ENCODE peak calls at places on chromosomes 11 and 22, in four cellular contexts. D is NCI-H2107; R is stimulated activated CD8-positive, alpha-beta memory T cell treated with anti-CD3 and anti-CD28 coated beads, Interleukin-4, amount 100 ng/mL, for 1 hour; O is uterus. K is an unnamed sample.
A peak's percentile ranks its signal among the peaks of the same experiment; 100 is the strongest.

GRCh38 chr11:109085708-109086373 is 336.1 kb upstream of the C11orf87 start:
- DNase-seq in D (no peak), R (no peak), O (no peak), K (no peak)

GRCh38 chr11:44530413-44531115 is 34.9 kb upstream of the CD82 start:
- DNase-seq in D (no peak), R (no peak), O (no peak), K (no peak)

GRCh38 chr11:111845256-111846028 is 25.9 kb downstream of the ALG9 start:
- DNase-seq in D (no peak), R (no peak), O (no peak), K (no peak)

GRCh38 chr11:79400717-79401330 is 40.0 kb downstream of the TENM4 start:
- DNase-seq in D (no peak), R (no peak), O (no peak), K (no peak)

GRCh38 chr11:25860677-25861445 is 471.1 kb upstream of the ANO3 start:
- DNase-seq in D (no peak), R (no peak), O (no peak), K (no peak)

GRCh38 chr11:64284962-64285884 is at the start of gene GPR137:
- DNase-seq in D (peak; percentile 83), R (peak; percentile 79), O (peak; percentile 89), K (peak; percentile 85)

GRCh38 chr22:16967453-16968217 is 40.4 kb downstream of the GAB4 start:
- DNase-seq in D (no peak), R (no peak), O (no peak), K (no peak)

GRCh38 chr11:79973701-79974626 is 533.1 kb upstream of the TENM4 start:
- DNase-seq in D (no peak), R (no peak), O (no peak), K (no peak)

GRCh38 chr11:108576523-108576922 is 17.0 kb downstream of the EXPH5 start:
- DNase-seq in D (no peak), R (no peak), O (no peak), K (no peak)

GRCh38 chr11:71946144-71946571 is 17.3 kb downstream of the RNF121 start:
- DNase-seq in D (no peak), R (no peak), O (no peak), K (no peak)

GRCh38 chr11:47154738-47155570 is 21.7 kb downstream of the ARFGAP2 start:
- DNase-seq in D (no peak), R (no peak), O (no peak), K (peak; percentile 33)

GRCh38 chr11:70580036-70580805 is 181.9 kb downstream of the CTTN start:
- DNase-seq in D (no peak), R (no peak), O (no peak), K (no peak)

GRCh38 chr22:26893034-26893710 is 235.8 kb downstream of the MIAT start:
- DNase-seq in D (no peak), R (no peak), O (no peak), K (no peak)

GRCh38 chr22:28977050-28977449 is 84.6 kb downstream of the C22orf31 start:
- DNase-seq in D (no peak), R (no peak), O (no peak), K (no peak)

GRCh38 chr11:15800121-15800800 is 556.1 kb downstream of the SOX6 start:
- DNase-seq in D (no peak), R (no peak), O (no peak), K (no peak)

GRCh38 chr22:11605468-11605981 is 3922.5 kb upstream of the OR11H1 start:
- DNase-seq in D (no peak), R (no peak), O (no peak), K (no peak)

GRCh38 chr11:78428273-78428651 is 10.6 kb upstream of the GAB2 start:
- DNase-seq in D (no peak), R (no peak), O (no peak), K (no peak)

GRCh38 chr11:121105063-121105480 is 4.0 kb downstream of the TECTA start:
- DNase-seq in D (no peak), R (no peak), O (peak; percentile 51), K (no peak)

GRCh38 chr11:111351374-111352081 is 27.5 kb downstream of the POU2AF1 start:
- DNase-seq in D (no peak), R (no peak), O (no peak), K (no peak)

GRCh38 chr11:2366271-2366670 is 10.8 kb upstream of the CD81 start:
- DNase-seq in D (no peak), R (no peak), O (no peak), K (no peak)

GRCh38 chr22:23784215-23784732 is 2.5 kb upstream of the SMARCB1 start:
- DNase-seq in D (no peak), R (no peak), O (no peak), K (no peak)

GRCh38 chr11:120134931-120135228 is 3.0 kb downstream of the TRIM29 start:
- DNase-seq in D (no peak), R (no peak), O (peak; percentile 6), K (no peak)